ENCODE peak calls at places on chromosome 10, in five cellular contexts. M is stimulated activated CD4-positive, alpha-beta T cell treated with anti-CD3 and anti-CD28 coated beads, Interleukin-1b, Interleukin-23, amount 100 ng/mL, for 4 hours; L is RWPE1; X is activated T-helper 1 cell treated with anti-CD3 and anti-CD28 coated beads, Interleukin-12 subunit alpha, Interleukin-12 subunit beta, Interleukin-2, Interleukin-4 antibody, amounts not matched to agents 30 ng/mL and 10 ng/mL and 1 ng/mL, durations not matched to agents 14 hours and 24 hours and 36 hours; C is occipital lobe. E is an unnamed sample.

GRCh38 chr10:69056129-69056528 is 31.8 kb upstream of the SRGN start:
- DNase-seq in X (no peak), C (no peak), L (no peak), M (no peak), E (no peak)

GRCh38 chr10:88089498-88089897 is 226.1 kb downstream of the PTEN start:
- DNase-seq in X (no peak), L (no peak), C (no peak), M (no peak), E (no peak)

GRCh38 chr10:101120884-101121660 is 10.0 kb upstream of the TLX1 start:
- DNase-seq in M (peak), X (no peak), L (no peak), C (no peak), E (no peak)

GRCh38 chr10:33277135-33277536 is 57.3 kb downstream of the NRP1 start:
- DNase-seq in L (no peak), C (no peak), M (no peak), X (no peak), E (no peak)

GRCh38 chr10:49186613-49187012 is 1.6 kb downstream of the TMEM273 start:
- DNase-seq in M (no peak), X (no peak), L (no peak), C (no peak), E (no peak)

GRCh38 chr10:58512470-58513188 is at the start of gene BICC1:
- DNase-seq in C (peak), X (no peak), L (peak), M (no peak), E (no peak)

GRCh38 chr10:91642831-91643692 is 10.2 kb upstream of the PPP1R3C start:
- DNase-seq in X (no peak), C (no peak), M (no peak), L (no peak), E (no peak)

GRCh38 chr10:4345842-4346241 is 480.2 kb upstream of the AKR1E2 start:
- DNase-seq in C (no peak), L (no peak), X (no peak), M (no peak), E (no peak)

GRCh38 chr10:75538144-75538543 is 106.7 kb downstream of the LRMDA start:
- DNase-seq in M (no peak), L (no peak), X (no peak), C (no peak), E (no peak)

GRCh38 chr10:23439920-23440875 is 1.3 kb downstream of the OTUD1 start:
- DNase-seq in X (peak), L (peak), M (peak), C (no peak), E (no peak)

GRCh38 chr10:133476641-133476990 is 22.9 kb downstream of the SCART1 start:
- DNase-seq in M (no peak), L (no peak), C (no peak), X (no peak), E (no peak)

GRCh38 chr10:80612261-80612660 is 74.6 kb downstream of the SH2D4B start:
- DNase-seq in M (no peak), X (no peak), C (no peak), L (no peak), E (no peak)

GRCh38 chr10:122163182-122164027 is 107.7 kb upstream of the BTBD16 start:
- DNase-seq in X (no peak), M (no peak), C (no peak), L (no peak), E (peak)

GRCh38 chr10:79429751-79430150 is 15.7 kb downstream of the ZCCHC24 start:
- DNase-seq in L (no peak), C (no peak), X (no peak), M (no peak), E (no peak)

E was measured in nucleus accumbens.